ENCODE peak calls at places on chromosomes 4 and X, in eight cellular contexts. One of them, this sample, is unnamed.

GRCh38 chr4:129583868-129584267 is 487.9 kb downstream of the C4orf33 start:
- DNase-seq in cardiac fibroblast: peak
- DNase-seq in suprapubic skin: no peak
- DNase-seq in AG09319: peak
- DNase-seq in omental fat pad: no peak
- DNase-seq in GM23338: no peak
- DNase-seq in hepatocyte: no peak
- DNase-seq in tibial artery: peak
- DNase-seq in this sample: no peak

GRCh38 chr4:71184195-71184781 is 154.5 kb upstream of the SLC4A4 start:
- DNase-seq in cardiac fibroblast: peak
- DNase-seq in suprapubic skin: no peak
- DNase-seq in AG09319: no peak
- DNase-seq in omental fat pad: no peak
- DNase-seq in GM23338: peak
- DNase-seq in hepatocyte: peak
- DNase-seq in tibial artery: peak
- DNase-seq in this sample: peak

GRCh38 chr4:113141901-113142346 is 92.5 kb downstream of the ANK2 start:
- DNase-seq in cardiac fibroblast: peak
- DNase-seq in suprapubic skin: no peak
- DNase-seq in AG09319: peak
- DNase-seq in omental fat pad: no peak
- DNase-seq in GM23338: no peak
- DNase-seq in hepatocyte: peak
- DNase-seq in tibial artery: no peak
- DNase-seq in this sample: no peak

GRCh38 chr4:121728066-121728465 is 31.3 kb upstream of the ANXA5 start:
- DNase-seq in cardiac fibroblast: peak
- DNase-seq in suprapubic skin: no peak
- DNase-seq in AG09319: peak
- DNase-seq in omental fat pad: no peak
- DNase-seq in GM23338: no peak
- DNase-seq in hepatocyte: no peak
- DNase-seq in tibial artery: no peak
- DNase-seq in this sample: no peak

GRCh38 chrX:149498767-149499166 is 6.3 kb downstream of the IDS start:
- DNase-seq in cardiac fibroblast: no peak
- DNase-seq in suprapubic skin: no peak
- DNase-seq in AG09319: no peak
- DNase-seq in omental fat pad: no peak
- DNase-seq in GM23338: no peak
- DNase-seq in hepatocyte: no peak
- DNase-seq in tibial artery: no peak
- DNase-seq in this sample: no peak

GRCh38 chr4:74317616-74318256 is 9.5 kb downstream of the EPGN start:
- DNase-seq in cardiac fibroblast: peak
- DNase-seq in suprapubic skin: no peak
- DNase-seq in AG09319: no peak
- DNase-seq in omental fat pad: no peak
- DNase-seq in GM23338: no peak
- DNase-seq in hepatocyte: no peak
- DNase-seq in tibial artery: no peak
- DNase-seq in this sample: no peak

GRCh38 chr4:102324725-102325124 is 20.6 kb downstream of the SLC39A8 start:
- DNase-seq in cardiac fibroblast: no peak
- DNase-seq in suprapubic skin: no peak
- DNase-seq in AG09319: peak
- DNase-seq in omental fat pad: no peak
- DNase-seq in GM23338: no peak
- DNase-seq in hepatocyte: no peak
- DNase-seq in tibial artery: no peak
- DNase-seq in this sample: no peak

GRCh38 chrX:151830911-151831310 is 81.8 kb upstream of the MAGEA4 start:
- DNase-seq in cardiac fibroblast: peak
- DNase-seq in suprapubic skin: no peak
- DNase-seq in AG09319: no peak
- DNase-seq in omental fat pad: no peak
- DNase-seq in GM23338: peak
- DNase-seq in hepatocyte: no peak
- DNase-seq in tibial artery: no peak
- DNase-seq in this sample: no peak

GRCh38 chrX:39653656-39654055 is 444.1 kb downstream of the BCOR start:
- DNase-seq in cardiac fibroblast: no peak
- DNase-seq in suprapubic skin: no peak
- DNase-seq in AG09319: no peak
- DNase-seq in omental fat pad: no peak
- DNase-seq in GM23338: peak
- DNase-seq in hepatocyte: no peak
- DNase-seq in tibial artery: no peak
- DNase-seq in this sample: no peak

GRCh38 chr4:3572363-3572762 is 40.1 kb upstream of the LRPAP1 start:
- DNase-seq in cardiac fibroblast: no peak
- DNase-seq in suprapubic skin: no peak
- DNase-seq in AG09319: no peak
- DNase-seq in omental fat pad: no peak
- DNase-seq in GM23338: peak
- DNase-seq in hepatocyte: no peak
- DNase-seq in tibial artery: no peak
- DNase-seq in this sample: no peak
- TF ChIP-seq CTCF in cardiac fibroblast: no peak
- TF ChIP-seq CTCF in suprapubic skin: no peak
- TF ChIP-seq CTCF in AG09319: no peak
- TF ChIP-seq CTCF in omental fat pad: no peak
- TF ChIP-seq CTCF in GM23338: peak
- TF ChIP-seq CTCF in hepatocyte: no peak
- TF ChIP-seq CTCF in tibial artery: no peak
- TF ChIP-seq CTCF in this sample: no peak

GRCh38 chrX:129318375-129318774 is 204.9 kb downstream of the SMARCA1 start:
- DNase-seq in cardiac fibroblast: peak
- DNase-seq in suprapubic skin: no peak
- DNase-seq in AG09319: no peak
- DNase-seq in omental fat pad: no peak
- DNase-seq in GM23338: peak
- DNase-seq in hepatocyte: peak
- DNase-seq in tibial artery: no peak
- DNase-seq in this sample: peak
- TF ChIP-seq CTCF in cardiac fibroblast: peak
- TF ChIP-seq CTCF in suprapubic skin: no peak
- TF ChIP-seq CTCF in AG09319: peak
- TF ChIP-seq CTCF in omental fat pad: no peak
- TF ChIP-seq CTCF in GM23338: peak
- TF ChIP-seq CTCF in hepatocyte: peak
- TF ChIP-seq CTCF in tibial artery: no peak
- TF ChIP-seq CTCF in this sample: peak

GRCh38 chrX:134294548-134294947 is 57.6 kb downstream of the CCDC160 start:
- DNase-seq in cardiac fibroblast: peak
- DNase-seq in suprapubic skin: no peak
- DNase-seq in AG09319: no peak
- DNase-seq in omental fat pad: no peak
- DNase-seq in GM23338: peak
- DNase-seq in hepatocyte: no peak
- DNase-seq in tibial artery: no peak
- DNase-seq in this sample: no peak
- TF ChIP-seq CTCF in cardiac fibroblast: peak
- TF ChIP-seq CTCF in suprapubic skin: no peak
- TF ChIP-seq CTCF in AG09319: peak
- TF ChIP-seq CTCF in omental fat pad: no peak
- TF ChIP-seq CTCF in GM23338: peak
- TF ChIP-seq CTCF in hepatocyte: peak
- TF ChIP-seq CTCF in tibial artery: no peak
- TF ChIP-seq CTCF in this sample: peak

GRCh38 chr4:153297116-153297515 is 47.4 kb upstream of the MND1 start:
- DNase-seq in cardiac fibroblast: no peak
- DNase-seq in suprapubic skin: no peak
- DNase-seq in AG09319: no peak
- DNase-seq in omental fat pad: no peak
- DNase-seq in GM23338: no peak
- DNase-seq in hepatocyte: no peak
- DNase-seq in tibial artery: no peak
- DNase-seq in this sample: no peak

GRCh38 chr4:153293675-153294057 is 50.8 kb upstream of the MND1 start:
- DNase-seq in cardiac fibroblast: no peak
- DNase-seq in suprapubic skin: no peak
- DNase-seq in AG09319: no peak
- DNase-seq in omental fat pad: no peak
- DNase-seq in GM23338: no peak
- DNase-seq in hepatocyte: no peak
- DNase-seq in tibial artery: no peak
- DNase-seq in this sample: no peak

GRCh38 chr4:153294631-153295030 is 49.9 kb upstream of the MND1 start:
- DNase-seq in cardiac fibroblast: no peak
- DNase-seq in suprapubic skin: no peak
- DNase-seq in AG09319: no peak
- DNase-seq in omental fat pad: no peak
- DNase-seq in GM23338: no peak
- DNase-seq in hepatocyte: no peak
- DNase-seq in tibial artery: no peak
- DNase-seq in this sample: no peak

GRCh38 chr4:153296424-153296823 is 48.1 kb upstream of the MND1 start:
- DNase-seq in cardiac fibroblast: peak
- DNase-seq in suprapubic skin: no peak
- DNase-seq in AG09319: peak
- DNase-seq in omental fat pad: no peak
- DNase-seq in GM23338: no peak
- DNase-seq in hepatocyte: peak
- DNase-seq in tibial artery: no peak
- DNase-seq in this sample: no peak

DNA sequence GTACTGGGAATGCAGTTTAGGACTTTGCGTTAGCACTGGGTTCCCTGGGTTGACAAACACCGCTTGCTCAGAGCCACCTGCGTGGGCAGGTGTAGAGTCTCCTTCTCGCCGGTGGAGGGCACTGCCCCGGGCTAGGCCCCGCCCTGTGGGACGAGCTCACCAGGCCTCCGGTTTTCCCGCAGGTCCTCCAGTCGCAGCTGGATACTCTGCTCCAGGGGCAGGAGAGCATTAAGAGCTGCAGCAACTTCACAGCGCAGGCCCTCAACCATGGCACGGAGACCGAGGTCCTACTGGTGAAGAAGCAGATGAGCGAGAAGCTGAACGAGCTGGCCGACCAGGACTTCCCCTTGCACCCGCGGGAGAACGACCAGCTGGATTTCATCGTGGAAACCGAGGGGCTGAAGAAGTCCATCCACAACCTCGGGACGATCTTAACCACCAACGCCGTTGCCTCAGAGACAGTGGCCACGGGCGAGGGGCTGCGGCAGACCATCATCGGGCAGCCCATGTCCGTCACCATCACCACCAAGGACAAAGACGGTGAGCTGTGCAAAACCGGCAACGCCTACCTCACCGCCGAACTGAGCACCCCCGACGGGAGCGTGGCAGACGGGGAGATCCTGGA is 49.2 kb upstream of the MND1 start:
- DNase-seq in cardiac fibroblast: no peak
- DNase-seq in suprapubic skin: no peak
- DNase-seq in AG09319: no peak
- DNase-seq in omental fat pad: no peak
- DNase-seq in GM23338: peak
- DNase-seq in hepatocyte: no peak
- DNase-seq in tibial artery: no peak
- DNase-seq in this sample: no peak
- TF ChIP-seq CTCF in cardiac fibroblast: no peak
- TF ChIP-seq CTCF in suprapubic skin: no peak
- TF ChIP-seq CTCF in AG09319: no peak
- TF ChIP-seq CTCF in omental fat pad: no peak
- TF ChIP-seq CTCF in GM23338: peak
- TF ChIP-seq CTCF in hepatocyte: no peak
- TF ChIP-seq CTCF in tibial artery: no peak
- TF ChIP-seq CTCF in this sample: no peak

GRCh38 chr4:6189511-6189910 is 10.8 kb downstream of the JAKMIP1 start:
- DNase-seq in cardiac fibroblast: no peak
- DNase-seq in suprapubic skin: no peak
- DNase-seq in AG09319: no peak
- DNase-seq in omental fat pad: no peak
- DNase-seq in GM23338: no peak
- DNase-seq in hepatocyte: no peak
- DNase-seq in tibial artery: no peak
- DNase-seq in this sample: no peak

GRCh38 chr4:6190486-6190885 is 9.9 kb downstream of the JAKMIP1 start:
- DNase-seq in cardiac fibroblast: no peak
- DNase-seq in suprapubic skin: no peak
- DNase-seq in AG09319: no peak
- DNase-seq in omental fat pad: no peak
- DNase-seq in GM23338: no peak
- DNase-seq in hepatocyte: no peak
- DNase-seq in tibial artery: no peak
- DNase-seq in this sample: no peak

GRCh38 chr4:6192245-6192644 is 8.1 kb downstream of the JAKMIP1 start:
- DNase-seq in cardiac fibroblast: no peak
- DNase-seq in suprapubic skin: no peak
- DNase-seq in AG09319: no peak
- DNase-seq in omental fat pad: no peak
- DNase-seq in GM23338: no peak
- DNase-seq in hepatocyte: no peak
- DNase-seq in tibial artery: no peak
- DNase-seq in this sample: no peak

GRCh38 chr4:6193399-6193798 is 7.0 kb downstream of the JAKMIP1 start:
- DNase-seq in cardiac fibroblast: no peak
- DNase-seq in suprapubic skin: no peak
- DNase-seq in AG09319: no peak
- DNase-seq in omental fat pad: no peak
- DNase-seq in GM23338: no peak
- DNase-seq in hepatocyte: no peak
- DNase-seq in tibial artery: no peak
- DNase-seq in this sample: no peak

DNA sequence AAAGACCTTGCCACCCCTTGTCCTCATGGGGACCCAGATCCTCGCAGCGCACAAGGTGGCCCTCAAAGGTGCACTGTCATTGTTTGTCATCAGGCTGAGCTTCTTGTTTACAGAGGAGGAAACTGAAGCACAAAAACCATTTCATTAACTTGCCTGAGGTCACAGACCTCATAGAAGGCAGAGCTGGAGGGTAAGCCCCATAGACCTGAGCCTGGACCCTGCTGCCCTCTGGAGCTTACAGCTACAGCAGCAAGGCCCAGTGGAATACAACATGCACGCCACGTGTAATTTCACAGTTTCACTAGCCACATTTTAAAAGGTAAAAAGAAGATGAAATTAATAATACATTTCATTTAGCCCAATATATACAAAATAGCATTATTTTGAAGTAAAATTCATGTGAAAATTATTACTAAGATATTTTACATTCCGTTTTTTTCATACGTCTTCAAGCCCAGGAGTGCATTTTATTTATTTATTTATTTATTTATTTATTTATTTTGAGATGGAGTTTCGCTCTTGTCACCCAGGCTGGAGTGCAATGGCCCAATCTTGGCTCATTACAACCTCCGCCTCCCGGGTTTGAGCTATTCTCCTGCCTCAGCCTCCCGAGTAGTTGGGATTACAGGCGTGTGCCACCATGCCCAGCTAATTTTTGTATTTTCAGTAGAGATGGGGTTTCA is 8.8 kb downstream of the JAKMIP1 start:
- DNase-seq in cardiac fibroblast: no peak
- DNase-seq in suprapubic skin: no peak
- DNase-seq in AG09319: no peak
- DNase-seq in omental fat pad: no peak
- DNase-seq in GM23338: no peak
- DNase-seq in hepatocyte: no peak
- DNase-seq in tibial artery: no peak
- DNase-seq in this sample: no peak
- TF ChIP-seq CTCF in cardiac fibroblast: no peak
- TF ChIP-seq CTCF in suprapubic skin: no peak
- TF ChIP-seq CTCF in AG09319: no peak
- TF ChIP-seq CTCF in omental fat pad: no peak
- TF ChIP-seq CTCF in GM23338: peak
- TF ChIP-seq CTCF in hepatocyte: no peak
- TF ChIP-seq CTCF in tibial artery: no peak
- TF ChIP-seq CTCF in this sample: no peak